ENCODE peak calls at places on chromosome 9, in five cellular contexts. G, N, Q, I and F are unnamed samples.

GRCh38 chr9:91734371-91734981 is 215.6 kb downstream of the ROR2 start:
- DNase-seq in G (peak; percentile 72), N (peak; percentile 57), Q (peak; percentile 96), I (peak; percentile 43), F (peak; percentile 33)

GRCh38 chr9:14939378-14939777 is 29.1 kb upstream of the FREM1 start:
- DNase-seq in G (no peak), N (no peak), Q (no peak), I (no peak), F (no peak)

GRCh38 chr9:33861917-33862453 is 45.0 kb downstream of the UBE2R2 start:
- DNase-seq in G (no peak), N (no peak), Q (no peak), I (no peak), F (no peak)

GRCh38 chr9:69885474-69885929 is 64.9 kb downstream of the CFAP95 start:
- DNase-seq in G (no peak), N (no peak), Q (no peak), I (no peak), F (no peak)

GRCh38 chr9:26261503-26262330 is 583.5 kb upstream of the TUSC1 start:
- DNase-seq in G (peak; percentile 27), N (peak; percentile 89), Q (no peak), I (peak; percentile 52), F (no peak)

GRCh38 chr9:91421987-91422765 is 1.5 kb downstream of the NFIL3 start:
- DNase-seq in G (no peak), N (peak; percentile 67), Q (no peak), I (no peak), F (peak; percentile 6)

GRCh38 chr9:34501889-34502425 is 20.8 kb downstream of the ENHO start:
- DNase-seq in G (peak; percentile 54), N (no peak), Q (no peak), I (no peak), F (no peak)

GRCh38 chr9:102700936-102701335 is 294.2 kb upstream of the CYLC2 start:
- DNase-seq in G (no peak), N (no peak), Q (no peak), I (no peak), F (no peak)

GRCh38 chr9:12972608-12973589 is 198.1 kb downstream of the LURAP1L start:
- DNase-seq in G (no peak), N (no peak), Q (no peak), I (no peak), F (no peak)

GRCh38 chr9:136545065-136545965 is 533 bp downstream of the NOTCH1 start:
- DNase-seq in G (no peak), N (peak; percentile 32), Q (no peak), I (no peak), F (no peak)

GRCh38 chr9:120267929-120268328 is 312.0 kb downstream of the CDK5RAP2 start:
- DNase-seq in G (no peak), N (no peak), Q (no peak), I (no peak), F (no peak)

GRCh38 chr9:106588601-106589000 is 274.4 kb upstream of the ZNF462 start:
- DNase-seq in G (no peak), N (peak; percentile 63), Q (no peak), I (peak; percentile 53), F (no peak)

GRCh38 chr9:91100878-91101450 is 260.8 kb downstream of the AUH start:
- DNase-seq in G (no peak), N (no peak), Q (no peak), I (peak; percentile 58), F (no peak)

GRCh38 chr9:38020251-38021076 is 48.6 kb downstream of the SHB start:
- DNase-seq in G (no peak), N (no peak), Q (no peak), I (no peak), F (no peak)

GRCh38 chr9:92774274-92774673 is 9.6 kb upstream of the BICD2 start:
- DNase-seq in G (no peak), N (peak; percentile 84), Q (no peak), I (no peak), F (no peak)

GRCh38 chr9:26551451-26551850 is 341.2 kb downstream of the CAAP1 start:
- DNase-seq in G (no peak), N (no peak), Q (no peak), I (no peak), F (no peak)

GRCh38 chr9:115746496-115746895 is 407.1 kb upstream of the PAPPA start:
- DNase-seq in G (no peak), N (peak; percentile 67), Q (no peak), I (no peak), F (no peak)

GRCh38 chr9:72812622-72813111 is 140.2 kb downstream of the ALDH1A1 start:
- DNase-seq in G (no peak), N (no peak), Q (no peak), I (no peak), F (no peak)

GRCh38 chr9:100269656-100270055 is 83.1 kb downstream of the TEX10 start:
- DNase-seq in G (no peak), N (no peak), Q (no peak), I (no peak), F (no peak)

GRCh38 chr9:93207326-93207814 is 23.4 kb downstream of the WNK2 start:
- DNase-seq in G (no peak), N (no peak), Q (no peak), I (peak; percentile 74), F (no peak)

GRCh38 chr9:115587310-115587709 is 469.4 kb upstream of the TNC start:
- DNase-seq in G (no peak), N (no peak), Q (no peak), I (no peak), F (no peak)

GRCh38 chr9:19442240-19442639 is 33.4 kb downstream of the ACER2 start:
- DNase-seq in G (no peak), N (no peak), Q (no peak), I (no peak), F (no peak)

GRCh38 chr9:7320139-7320538 is 479.4 kb downstream of the DMAC1 start:
- DNase-seq in G (no peak), N (peak; percentile 100), Q (no peak), I (peak; percentile 1), F (no peak)

GRCh38 chr9:113579270-113580040 is 115.9 kb downstream of the RGS3 start:
- DNase-seq in G (no peak), N (peak; percentile 71), Q (no peak), I (no peak), F (no peak)

GRCh38 chr9:755454-756381 is 85.8 kb upstream of the DMRT1 start:
- DNase-seq in G (no peak), N (peak; percentile 95), Q (peak; percentile 36), I (peak; percentile 77), F (no peak)

GRCh38 chr9:112248722-112249121 is 73.6 kb upstream of the SUSD1 start:
- DNase-seq in G (no peak), N (peak; percentile 48), Q (no peak), I (no peak), F (no peak)

GRCh38 chr9:82147798-82148440 is 159.3 kb downstream of the SPATA31D1 start:
- DNase-seq in G (no peak), N (no peak), Q (no peak), I (no peak), F (no peak)

GRCh38 chr9:81396528-81396927 is 292.8 kb downstream of the TLE1 start:
- DNase-seq in G (no peak), N (peak; percentile 44), Q (no peak), I (no peak), F (no peak)

GRCh38 chr9:5321058-5321457 is 16.5 kb upstream of the RLN2 start:
- DNase-seq in G (no peak), N (no peak), Q (no peak), I (no peak), F (no peak)

GRCh38 chr9:6922680-6923079 is 164.9 kb downstream of the KDM4C start:
- DNase-seq in G (no peak), N (no peak), Q (no peak), I (no peak), F (no peak)

GRCh38 chr9:16871358-16872151 is 1.1 kb upstream of the BNC2 start:
- DNase-seq in G (peak; percentile 47), N (peak; percentile 73), Q (peak; percentile 67), I (peak; percentile 8), F (peak; percentile 42)

GRCh38 chr9:137875846-137876245 is 1.7 kb upstream of the CACNA1B start:
- DNase-seq in G (no peak), N (no peak), Q (no peak), I (no peak), F (no peak)

GRCh38 chr9:132268725-132269352 is 85.9 kb downstream of the SETX start:
- DNase-seq in G (peak; percentile 72), N (peak; percentile 75), Q (peak; percentile 87), I (peak; percentile 53), F (peak; percentile 71)

GRCh38 chr9:111036068-111036789 is 2.0 kb downstream of the LPAR1 start:
- DNase-seq in G (peak; percentile 78), N (peak; percentile 65), Q (peak; percentile 78), I (no peak), F (peak; percentile 26)

GRCh38 chr9:97600531-97601227 is 32.5 kb downstream of the TSTD2 start:
- DNase-seq in G (no peak), N (no peak), Q (no peak), I (no peak), F (no peak)

GRCh38 chr9:129027685-129028191 is 393 bp downstream of the SH3GLB2 start:
- DNase-seq in G (no peak), N (peak; percentile 28), Q (no peak), I (peak; percentile 24), F (peak; percentile 31)

GRCh38 chr9:80292231-80292630 is 720.5 kb downstream of the TLE4 start:
- DNase-seq in G (no peak), N (no peak), Q (no peak), I (no peak), F (no peak)

GRCh38 chr9:78133751-78134150 is 102.1 kb upstream of the CEP78 start:
- DNase-seq in G (no peak), N (no peak), Q (no peak), I (no peak), F (no peak)
- H2AFZ ChIP-seq in G (no peak overlapping the region), N (no peak overlapping the region), Q (no peak overlapping the region), I (no peak overlapping the region), F (no peak overlapping the region)

DNA sequence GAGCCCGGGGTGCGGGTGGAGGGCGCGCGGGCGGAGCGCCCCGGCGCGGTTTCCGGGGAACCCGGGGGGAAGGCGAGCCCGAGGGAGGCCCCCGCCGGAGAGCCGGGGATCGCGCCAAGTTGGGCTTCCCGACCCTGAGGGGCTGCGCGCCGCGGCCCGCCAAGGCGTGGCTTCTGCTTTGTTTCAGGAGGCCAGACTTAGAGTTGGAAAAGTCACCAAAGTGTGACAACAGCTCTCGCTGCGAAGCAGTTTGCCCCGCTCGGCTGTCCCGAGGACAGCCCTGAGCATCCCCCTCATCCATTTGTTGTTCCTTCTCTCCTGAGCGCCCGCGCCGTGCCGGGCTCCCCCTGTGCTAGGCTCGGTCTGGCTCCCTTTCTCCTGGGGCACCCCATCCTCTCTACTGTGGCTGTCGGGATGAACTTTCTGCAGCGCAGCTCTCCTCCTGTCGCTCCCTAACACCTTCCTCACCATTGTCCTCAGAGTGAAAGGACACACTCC is 410 bp downstream of the GLIPR2 start:
- DNase-seq in G (no peak), N (no peak), Q (peak; percentile 66), I (no peak), F (no peak)
- H2BK12ac ChIP-seq in G (no peak overlapping the region), N (no peak overlapping the region), Q (peak overlapping the region; percentile 75), I (peak overlapping the region; percentile 41), F (no peak overlapping the region)

DNA sequence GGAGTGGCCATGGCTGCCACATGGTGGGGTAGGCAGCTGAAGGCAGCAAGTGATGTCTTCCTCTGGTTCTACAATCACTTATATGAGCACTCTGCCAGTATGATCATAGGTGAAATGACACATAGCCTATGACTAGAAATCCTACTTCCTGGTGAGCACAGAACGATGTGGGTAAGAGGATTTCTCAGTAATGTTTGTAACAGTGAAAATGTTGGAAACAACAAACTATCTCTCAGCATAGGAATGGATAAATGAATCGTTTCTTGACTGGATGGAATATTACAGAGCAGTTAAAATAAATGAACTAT is 187.0 kb upstream of the S1PR3 start:
- DNase-seq in G (no peak), N (no peak), Q (no peak), I (no peak), F (no peak)
- H2AFZ ChIP-seq in G (no peak overlapping the region), N (no peak overlapping the region), Q (peak overlapping the region; percentile 42), I (no peak overlapping the region), F (no peak overlapping the region)

GRCh38 chr9:36897476-36897875 is 136.6 kb downstream of the PAX5 start:
- DNase-seq in G (peak; percentile 17), N (no peak), Q (no peak), I (no peak), F (no peak)
- H2BK12ac ChIP-seq in G (no peak overlapping the region), N (no peak overlapping the region), Q (no peak overlapping the region), I (no peak overlapping the region), F (no peak overlapping the region)